ENCODE peak calls at places on chromosomes 4 and X, in seven cellular contexts. Z is MM.1S, D is fibroblast of pulmonary artery, N is fibroblast of villous mesenchyme, M is hepatocyte, B is pancreas, F is mammary epithelial cell. W is an unnamed sample.

GRCh38 chrX:48781705-48782104 is 4.7 kb upstream of the GATA1 start:
- DNase-seq in F (no peak), M (no peak), N (no peak), B (no peak), Z (no peak), D (no peak), W (no peak)

GRCh38 chr4:94757192-94758140 is at the start of gene BMPR1B:
- DNase-seq in Z (no peak), B (peak), M (peak), F (peak), N (peak), D (peak), W (peak)

GRCh38 chrX:118239471-118239870 is 106.4 kb upstream of the WDR44 start:
- DNase-seq in D (no peak), B (no peak), M (no peak), Z (no peak), F (no peak), N (peak), W (no peak)

GRCh38 chr4:149161247-149161646 is 654.4 kb downstream of the IQCM start:
- DNase-seq in Z (no peak), F (no peak), B (no peak), N (no peak), D (peak), M (no peak), W (peak)

GRCh38 chr4:145177511-145177905 is 2.9 kb downstream of the OTUD4 start:
- DNase-seq in D (peak), M (peak), N (peak), Z (no peak), F (peak), B (no peak), W (peak)

GRCh38 chr4:88949605-88950004 is 107.4 kb downstream of the FAM13A start:
- DNase-seq in N (no peak), Z (no peak), D (no peak), B (no peak), M (no peak), F (no peak), W (no peak)

GRCh38 chrX:150873616-150874015 is 24.9 kb downstream of the CD99L2 start:
- DNase-seq in M (no peak), B (no peak), Z (peak), D (peak), F (peak), N (no peak), W (peak)

GRCh38 chr4:105909699-105910340 is 14.5 kb downstream of the NPNT start:
- DNase-seq in D (no peak), F (peak), Z (no peak), M (peak), N (peak), B (no peak), W (no peak)

GRCh38 chr4:106021737-106022410 is 126.6 kb downstream of the NPNT start:
- DNase-seq in N (no peak), D (peak), Z (no peak), F (no peak), M (no peak), B (no peak), W (no peak)

GRCh38 chr4:182809417-182810102 is 107.6 kb downstream of the DCTD start:
- DNase-seq in N (no peak), B (peak), M (peak), F (no peak), D (peak), Z (no peak), W (peak)

GRCh38 chr4:1642196-1642951 is 41.7 kb downstream of the FAM53A start:
- DNase-seq in D (no peak), Z (no peak), B (peak), F (no peak), N (no peak), M (no peak), W (no peak)

GRCh38 chr4:37967749-37968148 is 7.6 kb downstream of the PTTG2 start:
- DNase-seq in B (no peak), N (peak), M (peak), Z (no peak), F (no peak), D (no peak), W (peak)

GRCh38 chr4:25234390-25235367 is 846 bp downstream of the PI4K2B start:
- DNase-seq in F (peak), D (peak), M (peak), Z (peak), N (peak), B (peak), W (peak)

GRCh38 chrX:102659790-102660757 is 8.8 kb downstream of the GPRASP1 start:
- DNase-seq in B (peak), N (peak), D (peak), F (no peak), M (peak), Z (peak), W (peak)

GRCh38 chr4:143178923-143179322 is 5.8 kb upstream of the USP38 start:
- DNase-seq in Z (no peak), N (no peak), B (no peak), M (no peak), F (peak), D (no peak), W (no peak)

GRCh38 chrX:44828008-44828605 is 15.7 kb upstream of the DUSP21 start:
- DNase-seq in D (peak), B (no peak), N (peak), F (peak), M (no peak), Z (no peak), W (peak)

GRCh38 chr4:177281544-177281943 is 28.1 kb upstream of the NEIL3 start:
- DNase-seq in N (peak), D (peak), F (no peak), Z (no peak), B (no peak), M (peak), W (peak)

GRCh38 chr4:163556169-163556568 is 61.7 kb downstream of the TMA16 start:
- DNase-seq in M (no peak), N (no peak), D (no peak), Z (no peak), B (no peak), F (no peak), W (peak)
- TF ChIP-seq CTCF in M (peak), N (no peak), D (no peak), Z (peak), B (no peak), F (no peak), W (peak)

GRCh38 chrX:40153335-40154221 is 55.8 kb upstream of the BCOR start:
- DNase-seq in F (no peak), M (peak), N (no peak), B (peak), Z (peak), D (peak), W (peak)

GRCh38 chrX:40151211-40152172 is 53.7 kb upstream of the BCOR start:
- DNase-seq in M (peak), F (no peak), D (no peak), Z (no peak), B (peak), N (no peak), W (no peak)

GRCh38 chrX:40154229-40154852 is 56.6 kb upstream of the BCOR start:
- DNase-seq in Z (no peak), B (peak), M (peak), N (peak), D (peak), F (no peak), W (peak)

GRCh38 chrX:40152173-40152705 is 54.5 kb upstream of the BCOR start:
- DNase-seq in Z (no peak), F (no peak), N (no peak), M (no peak), D (no peak), B (peak), W (no peak)

GRCh38 chrX:40152706-40153334 is 55.1 kb upstream of the BCOR start:
- DNase-seq in B (peak), M (peak), D (no peak), N (no peak), Z (no peak), F (no peak), W (no peak)
- H3K4me3 ChIP-seq in B (peak), M (peak), D (peak), N (peak), Z (peak), F (peak), W (peak)

GRCh38 chrX:141278306-141278705 is 36.0 kb upstream of the SPANXC start:
- DNase-seq in M (peak), B (no peak), D (peak), N (peak), Z (peak), F (no peak), W (peak)
- TF ChIP-seq CTCF in M (peak), B (peak), D (peak), N (peak), Z (peak), F (peak), W (peak)

GRCh38 chr4:108237693-108238092 is 69.0 kb upstream of the LEF1 start:
- DNase-seq in B (no peak), F (no peak), M (no peak), N (no peak), D (no peak), Z (no peak), W (no peak)
- H3K4me3 ChIP-seq in B (no peak), F (no peak), M (no peak), N (no peak), D (no peak), Z (no peak), W (no peak)

DNA sequence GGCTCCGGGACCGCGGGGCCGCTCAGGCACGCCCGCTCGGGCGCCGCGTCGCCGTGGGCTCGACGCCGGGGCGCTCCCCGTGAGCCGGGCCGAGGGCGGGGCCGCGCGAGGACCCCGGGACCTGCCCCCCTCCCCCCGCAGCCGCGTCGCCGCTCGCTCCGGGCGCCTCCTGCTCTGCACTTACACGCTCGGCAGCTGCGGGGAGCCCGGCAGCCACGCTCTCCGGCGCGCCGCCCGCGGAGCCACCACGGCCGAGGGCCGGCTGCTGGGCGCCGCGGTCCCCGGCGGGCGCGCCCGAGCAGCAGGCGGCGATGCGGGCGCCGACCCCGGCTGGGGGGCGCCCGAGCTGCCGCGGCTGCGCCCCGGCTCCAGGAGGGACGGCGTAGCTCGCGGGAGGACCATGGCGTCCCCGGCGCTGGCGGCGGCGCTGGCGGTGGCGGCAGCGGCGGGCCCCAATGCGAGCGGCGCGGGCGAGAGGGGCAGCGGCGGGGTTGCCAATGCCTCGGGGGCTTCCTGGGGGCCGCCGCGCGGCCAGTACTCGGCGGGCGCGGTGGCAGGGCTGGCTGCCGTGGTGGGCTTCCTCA is at the start of gene ADRA2C:
- DNase-seq in N (peak), M (peak), Z (no peak), D (no peak), F (no peak), B (peak), W (peak)
- TF ChIP-seq CTCF in N (no peak), M (no peak), Z (no peak), D (no peak), F (no peak), B (no peak), W (no peak)

GRCh38 chr4:108361886-108362285 is 193.2 kb upstream of the LEF1 start:
- DNase-seq in B (no peak), Z (no peak), F (no peak), N (no peak), D (no peak), M (no peak), W (no peak)

GRCh38 chr4:108356209-108356535 is 187.4 kb upstream of the LEF1 start:
- DNase-seq in Z (no peak), N (no peak), D (no peak), F (no peak), B (no peak), M (no peak), W (no peak)

GRCh38 chr4:108359130-108359709 is 190.5 kb upstream of the LEF1 start:
- DNase-seq in B (no peak), D (no peak), M (no peak), F (no peak), N (no peak), Z (peak), W (no peak)

GRCh38 chr4:108360857-108361820 is 192.4 kb upstream of the LEF1 start:
- DNase-seq in B (no peak), M (peak), N (peak), F (peak), Z (no peak), D (peak), W (peak)

GRCh38 chr4:108359936-108360681 is 191.4 kb upstream of the LEF1 start:
- DNase-seq in F (no peak), B (no peak), M (no peak), N (no peak), Z (no peak), D (no peak), W (no peak)
- H3K4me3 ChIP-seq in F (no peak), B (no peak), M (no peak), N (no peak), Z (peak), D (no peak), W (no peak)

DNA sequence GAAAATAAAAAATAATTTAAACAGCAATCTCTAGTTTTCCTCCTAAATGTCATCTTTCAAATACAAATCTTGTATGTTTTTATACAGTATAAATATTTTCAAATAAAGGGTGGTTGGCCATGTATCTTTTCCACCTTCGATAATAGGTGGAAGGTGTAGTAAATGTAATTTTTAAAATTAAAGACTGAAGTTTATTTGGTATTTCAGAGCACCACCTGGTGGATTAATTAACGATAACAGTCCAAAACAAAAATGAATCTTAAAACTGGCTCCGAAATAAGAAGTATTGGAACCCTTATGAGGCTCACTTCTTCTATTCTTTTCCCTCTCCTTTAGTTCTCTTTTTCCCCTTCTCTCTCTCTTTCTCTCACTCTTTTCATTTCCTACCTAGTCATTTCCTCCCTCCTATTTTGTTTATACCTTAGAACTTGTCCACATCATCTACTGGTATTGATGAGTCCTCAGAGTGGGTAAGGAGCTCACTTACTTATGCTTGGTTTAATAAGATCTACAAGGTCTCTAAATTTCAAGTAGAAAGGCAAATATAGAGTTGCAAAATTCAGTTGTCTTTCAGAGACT is 82.9 kb upstream of the EXOC1L start:
- DNase-seq in M (no peak), Z (peak), N (peak), B (no peak), D (peak), F (no peak), W (peak)
- TF ChIP-seq CTCF in M (peak), Z (peak), N (peak), B (no peak), D (peak), F (peak), W (peak)

GRCh38 chr4:111788046-111788642 is 357.1 kb upstream of the FAM241A start:
- DNase-seq in M (no peak), D (no peak), B (peak), Z (no peak), F (no peak), N (no peak), W (no peak)
- H3K4me3 ChIP-seq in M (no peak), D (no peak), B (no peak), Z (no peak), F (no peak), N (no peak), W (no peak)

DNA sequence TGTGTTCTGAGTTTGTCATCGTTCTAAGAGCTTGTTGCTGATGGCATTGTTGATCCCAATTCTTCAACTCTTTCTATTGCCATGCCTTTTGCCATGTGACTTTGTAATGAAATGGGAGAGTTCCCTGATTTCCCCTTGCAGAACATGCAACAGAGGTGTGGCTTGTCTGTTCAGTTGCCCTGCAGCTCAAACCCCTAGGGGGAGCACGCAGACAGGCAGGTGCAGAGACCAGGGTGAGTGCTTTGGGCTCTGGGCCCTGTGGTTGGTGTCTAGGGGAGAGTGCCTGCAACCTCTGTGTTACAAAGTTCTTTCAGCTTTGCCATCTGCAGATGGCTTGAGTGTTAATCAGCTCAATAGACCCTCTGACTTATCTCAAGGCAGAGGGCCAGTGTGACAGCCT is 332.7 kb downstream of the MID1IP1 start:
- DNase-seq in M (peak), N (no peak), Z (peak), F (no peak), B (no peak), D (no peak), W (no peak)
- TF ChIP-seq CTCF in M (no peak), N (no peak), Z (peak), F (no peak), B (no peak), D (no peak), W (peak)

W was measured in choroid plexus epithelial cell.